ENCODE peak calls at places on chromosomes 13 and 19, in nine cellular contexts. P is suprapubic skin; G is mammary epithelial cell; V is heart right ventricle; Z is psoas muscle; J is lung; W is aorta; D is CD4-positive, alpha-beta T cell; M is stomach. C is an unnamed sample.

GRCh38 chr13:94455414-94455813 is 24.1 kb downstream of the DCT start:
- DNase-seq in P (no peak), G (no peak), V (no peak), Z (no peak), J (no peak), W (no peak), D (no peak), M (no peak), C (no peak)

GRCh38 chr19:46517471-46517870 is 21.8 kb upstream of the PNMA8B start:
- DNase-seq in P (no peak), G (no peak), V (no peak), Z (no peak), J (no peak), W (no peak), D (no peak), M (no peak), C (no peak)

GRCh38 chr13:48194392-48194754 is 38.6 kb upstream of the ITM2B start:
- DNase-seq in P (no peak), G (peak; percentile 63), V (no peak), Z (no peak), J (no peak), W (no peak), D (no peak), M (no peak), C (no peak)

GRCh38 chr19:10651821-10652220 is 2.3 kb upstream of the ILF3 start:
- DNase-seq in P (no peak), G (no peak), V (no peak), Z (no peak), J (no peak), W (no peak), D (no peak), M (no peak), C (no peak)

GRCh38 chr19:49664171-49665070 is 1.2 kb downstream of the IRF3 start:
- DNase-seq in P (peak; percentile 97), G (peak; percentile 95), V (peak; percentile 88), Z (peak; percentile 89), J (peak; percentile 94), W (peak; percentile 98), D (peak; percentile 86), M (peak; percentile 93), C (peak; percentile 93)

GRCh38 chr19:18488838-18489626 is 32.8 kb downstream of the ELL start:
- DNase-seq in P (no peak), G (no peak), V (no peak), Z (no peak), J (no peak), W (no peak), D (no peak), M (peak; percentile 63), C (no peak)

GRCh38 chr19:6828698-6829633 is 56.5 kb downstream of the VAV1 start:
- DNase-seq in P (no peak), G (no peak), V (no peak), Z (no peak), J (no peak), W (no peak), D (peak; percentile 20), M (no peak), C (no peak)

GRCh38 chr13:38073931-38074330 is 204.4 kb upstream of the TRPC4 start:
- DNase-seq in P (no peak), G (no peak), V (no peak), Z (no peak), J (no peak), W (no peak), D (no peak), M (no peak), C (no peak)

GRCh38 chr13:30576528-30576927 is 41.2 kb upstream of the USPL1 start:
- DNase-seq in P (no peak), G (peak; percentile 73), V (peak; percentile 42), Z (no peak), J (no peak), W (no peak), D (peak; percentile 50), M (no peak), C (no peak)

GRCh38 chr13:98216711-98217110 is 39.6 kb upstream of the RNF113B start:
- DNase-seq in P (no peak), G (no peak), V (no peak), Z (no peak), J (no peak), W (no peak), D (no peak), M (no peak), C (no peak)

GRCh38 chr13:98307744-98308524 is 130.9 kb upstream of the RNF113B start:
- DNase-seq in P (no peak), G (no peak), V (peak; percentile 30), Z (no peak), J (no peak), W (no peak), D (no peak), M (no peak), C (no peak)

GRCh38 chr13:51549050-51549449 is 35.2 kb upstream of the WDFY2 start:
- DNase-seq in P (no peak), G (no peak), V (no peak), Z (no peak), J (peak; percentile 34), W (no peak), D (no peak), M (no peak), C (no peak)

GRCh38 chr13:86765462-86765861 is 905.7 kb upstream of the SLITRK5 start:
- DNase-seq in P (no peak), G (no peak), V (no peak), Z (no peak), J (no peak), W (no peak), D (no peak), M (no peak), C (no peak)

GRCh38 chr19:35856546-35857149 is at the start of gene KIRREL2:
- DNase-seq in P (no peak), G (no peak), V (no peak), Z (no peak), J (no peak), W (no peak), D (no peak), M (no peak), C (no peak)

GRCh38 chr19:23817519-23817918 is 58.8 kb upstream of the ZNF681 start:
- DNase-seq in P (no peak), G (peak; percentile 14), V (no peak), Z (no peak), J (no peak), W (no peak), D (peak; percentile 31), M (peak; percentile 31), C (no peak)

DNA sequence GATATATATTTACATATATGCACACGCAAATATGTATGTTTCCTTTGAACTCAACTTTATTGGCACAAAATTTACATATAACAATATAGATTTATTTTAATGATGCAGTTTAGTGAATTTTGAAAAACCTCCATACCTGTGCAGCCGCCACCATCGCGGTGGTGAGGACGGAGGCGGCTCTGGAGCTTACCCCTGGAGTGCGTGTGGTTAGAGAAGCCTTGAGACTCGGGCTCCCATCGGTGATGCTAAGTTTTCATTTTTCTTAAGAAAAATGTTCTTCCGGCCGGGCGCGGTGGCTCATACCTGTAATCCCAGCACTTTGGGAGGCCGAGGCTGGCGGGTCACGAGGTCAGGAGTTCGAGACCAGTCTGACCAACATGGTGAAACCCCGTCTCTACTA is 31.8 kb downstream of the GJA3 start:
- DNase-seq in P (peak; percentile 62), G (no peak), V (no peak), Z (no peak), J (no peak), W (no peak), D (no peak), M (no peak), C (no peak)
- H3K27me3 ChIP-seq in P (peaks cover 29% of the 10 kb centered on the region), G (no peaks in the 10 kb centered on the region), V (peaks cover 14% of the 10 kb centered on the region), Z (no peaks in the 10 kb centered on the region), J (no peaks in the 10 kb centered on the region), W (no peaks in the 10 kb centered on the region), D (peaks cover 51% of the 10 kb centered on the region), M (peaks cover 44% of the 10 kb centered on the region), C (peaks cover 5% of the 10 kb centered on the region)

GRCh38 chr19:48397263-48397635 is 3.8 kb downstream of the GRIN2D start:
- DNase-seq in P (peak; percentile 71), G (no peak), V (no peak), Z (no peak), J (no peak), W (no peak), D (no peak), M (no peak), C (no peak)
- H3K27me3 ChIP-seq in P (peaks cover 48% of the 10 kb centered on the region), G (peaks cover 10% of the 10 kb centered on the region), V (peaks cover 61% of the 10 kb centered on the region), Z (no peaks in the 10 kb centered on the region), J (no peaks in the 10 kb centered on the region), W (no peaks in the 10 kb centered on the region), D (peaks cover 34% of the 10 kb centered on the region), M (peaks cover 67% of the 10 kb centered on the region), C (peaks cover 41% of the 10 kb centered on the region)

GRCh38 chr13:24032252-24032651 is 128.3 kb upstream of the SPATA13 start:
- DNase-seq in P (no peak), G (no peak), V (no peak), Z (no peak), J (peak; percentile 27), W (no peak), D (no peak), M (no peak), C (no peak)
- H3K27me3 ChIP-seq in P (no peaks in the 10 kb centered on the region), G (no peaks in the 10 kb centered on the region), V (no peaks in the 10 kb centered on the region), Z (no peaks in the 10 kb centered on the region), J (no peaks in the 10 kb centered on the region), W (no peaks in the 10 kb centered on the region), D (no peaks in the 10 kb centered on the region), M (no peaks in the 10 kb centered on the region), C (no peaks in the 10 kb centered on the region)

DNA sequence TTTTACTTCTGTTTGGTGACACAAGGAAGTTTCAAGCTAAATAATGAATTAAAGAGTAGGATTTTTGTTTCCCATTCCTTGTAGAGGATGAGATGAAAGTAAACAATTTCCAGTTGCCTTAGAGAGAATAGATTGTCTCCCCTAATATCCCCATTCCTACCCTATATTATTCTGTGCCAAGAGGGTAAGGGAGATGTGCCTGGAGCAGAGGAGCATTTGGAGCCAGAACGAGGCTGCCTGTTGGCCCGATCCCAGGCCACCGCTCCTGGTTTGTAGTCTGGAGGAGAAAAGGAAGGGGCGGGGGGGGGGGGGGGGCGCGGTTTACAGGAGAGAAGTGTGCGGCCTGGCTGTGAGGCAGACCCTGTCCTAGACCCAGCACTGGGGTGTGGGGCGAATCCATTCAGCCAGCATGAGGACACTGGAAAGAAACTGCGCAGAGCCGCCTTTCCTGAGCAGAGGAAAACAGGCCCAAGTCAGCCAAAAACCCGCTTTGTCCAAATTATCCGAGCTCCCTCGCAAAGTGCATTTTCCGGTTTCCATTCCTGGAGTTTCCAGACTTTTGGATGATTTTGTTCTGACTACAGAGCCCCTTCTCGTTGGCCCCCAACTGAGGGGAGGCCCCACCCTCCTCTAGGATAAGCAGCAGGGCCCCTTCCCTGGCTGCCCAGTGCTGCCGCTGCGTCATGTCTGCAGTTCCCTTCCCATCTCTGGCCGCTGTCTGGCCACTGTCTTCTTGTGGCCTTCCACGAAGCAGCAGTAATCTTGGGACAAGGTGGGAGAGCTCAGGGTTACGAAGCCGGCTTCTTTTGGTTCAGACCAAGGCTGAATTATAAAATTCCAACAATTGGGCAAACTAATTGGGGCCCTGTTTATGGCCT is 23.0 kb downstream of the NFIX start:
- DNase-seq in P (no peak), G (peak; percentile 60), V (peak; percentile 75), Z (peak; percentile 78), J (no peak), W (no peak), D (no peak), M (peak; percentile 68), C (no peak)
- H3K27me3 ChIP-seq in P (no peaks in the 10 kb centered on the region), G (no peaks in the 10 kb centered on the region), V (no peaks in the 10 kb centered on the region), Z (no peaks in the 10 kb centered on the region), J (no peaks in the 10 kb centered on the region), W (no peaks in the 10 kb centered on the region), D (peaks cover 27% of the 10 kb centered on the region), M (peaks cover 14% of the 10 kb centered on the region), C (no peaks in the 10 kb centered on the region)

DNA sequence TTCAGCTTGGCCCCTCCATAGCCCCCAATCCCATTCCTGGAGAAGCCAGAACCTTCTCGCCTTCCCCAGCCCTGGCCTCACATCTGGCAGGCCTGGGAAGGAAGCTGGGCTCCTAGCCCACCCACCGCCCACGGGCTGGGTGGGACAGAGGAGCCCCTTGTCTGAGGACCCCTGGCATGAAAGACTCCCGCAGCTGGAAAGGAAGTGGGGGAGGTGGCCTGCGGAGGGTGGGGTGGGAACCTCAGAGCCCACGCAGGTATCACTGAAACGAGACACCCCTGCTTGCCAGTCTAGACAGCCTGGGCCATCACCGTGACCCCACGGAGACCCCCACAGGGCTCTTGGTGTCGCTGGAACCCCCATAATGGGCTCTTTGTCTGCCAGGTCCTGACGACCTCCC is 7.6 kb upstream of the NANOS3 start:
- DNase-seq in P (no peak), G (no peak), V (no peak), Z (no peak), J (no peak), W (no peak), D (no peak), M (no peak), C (no peak)
- H3K27me3 ChIP-seq in P (no peaks in the 10 kb centered on the region), G (peaks cover 2% of the 10 kb centered on the region), V (no peaks in the 10 kb centered on the region), Z (no peaks in the 10 kb centered on the region), J (no peaks in the 10 kb centered on the region), W (no peaks in the 10 kb centered on the region), D (peaks cover 19% of the 10 kb centered on the region), M (peaks cover 40% of the 10 kb centered on the region), C (no peaks in the 10 kb centered on the region)

C was measured in breast epithelium.